ENCODE peak calls at places on chromosomes 2 and 18, in eight cellular contexts. N is right cardiac atrium; F is HFF-Myc; L is foreskin fibroblast; U is ovary; H is SJCRH30; P is CD8-positive, alpha-beta T cell; Q is H7. E is an unnamed sample.

GRCh38 chr2:68487773-68488355 is 20.5 kb downstream of the APLF start:
- DNase-seq in U (no peak), L (peak), H (no peak), P (no peak), N (no peak), F (no peak), Q (no peak), E (no peak)

GRCh38 chr2:126656311-126657145 is 570 bp downstream of the GYPC start:
- DNase-seq in H (peak), F (no peak), N (peak), P (peak), Q (peak), U (peak), L (peak), E (no peak)

GRCh38 chr18:27223570-27224340 is 38.6 kb upstream of the CHST9 start:
- DNase-seq in N (no peak), Q (peak), H (peak), P (no peak), F (no peak), U (no peak), L (no peak), E (no peak)

GRCh38 chr2:85675427-85675826 is 7.4 kb upstream of the SFTPB start:
- DNase-seq in Q (no peak), N (no peak), F (no peak), U (no peak), H (no peak), P (no peak), L (no peak), E (no peak)

GRCh38 chr18:54390838-54391237 is 33.1 kb downstream of the C18orf54 start:
- DNase-seq in Q (no peak), F (no peak), N (no peak), H (no peak), U (no peak), P (no peak), L (no peak), E (no peak)

GRCh38 chr2:54768772-54769428 is 45.4 kb downstream of the EML6 start:
- DNase-seq in P (no peak), F (no peak), Q (no peak), N (no peak), U (no peak), H (no peak), L (peak), E (peak)

GRCh38 chr2:172710584-172711024 is 25.0 kb upstream of the RAPGEF4 start:
- DNase-seq in L (peak), Q (peak), F (peak), N (no peak), P (peak), H (peak), U (no peak), E (peak)

GRCh38 chr18:46542545-46542944 is 114.5 kb downstream of the LOXHD1 start:
- DNase-seq in F (no peak), H (peak), P (no peak), N (no peak), Q (peak), L (peak), U (no peak), E (no peak)

GRCh38 chr2:164757934-164758695 is 83.5 kb downstream of the COBLL1 start:
- DNase-seq in Q (no peak), L (peak), F (no peak), H (no peak), N (no peak), P (no peak), U (no peak), E (no peak)

GRCh38 chr2:237594514-237594871 is 4.0 kb upstream of the RAB17 start:
- DNase-seq in H (no peak), L (no peak), Q (no peak), P (no peak), U (no peak), N (no peak), F (no peak), E (no peak)

GRCh38 chr2:138373993-138374408 is 127.6 kb upstream of the SPOPL start:
- DNase-seq in L (peak), F (no peak), N (no peak), H (no peak), U (no peak), Q (peak), P (no peak), E (peak)

GRCh38 chr18:22176622-22177495 is 7.5 kb downstream of the GATA6 start:
- DNase-seq in H (no peak), N (peak), Q (peak), P (no peak), U (peak), F (no peak), L (no peak), E (no peak)
- H3K4me3 ChIP-seq in H (no peak), N (peak), Q (peak), P (no peak), U (peak), F (no peak), L (no peak), E (no peak)

DNA sequence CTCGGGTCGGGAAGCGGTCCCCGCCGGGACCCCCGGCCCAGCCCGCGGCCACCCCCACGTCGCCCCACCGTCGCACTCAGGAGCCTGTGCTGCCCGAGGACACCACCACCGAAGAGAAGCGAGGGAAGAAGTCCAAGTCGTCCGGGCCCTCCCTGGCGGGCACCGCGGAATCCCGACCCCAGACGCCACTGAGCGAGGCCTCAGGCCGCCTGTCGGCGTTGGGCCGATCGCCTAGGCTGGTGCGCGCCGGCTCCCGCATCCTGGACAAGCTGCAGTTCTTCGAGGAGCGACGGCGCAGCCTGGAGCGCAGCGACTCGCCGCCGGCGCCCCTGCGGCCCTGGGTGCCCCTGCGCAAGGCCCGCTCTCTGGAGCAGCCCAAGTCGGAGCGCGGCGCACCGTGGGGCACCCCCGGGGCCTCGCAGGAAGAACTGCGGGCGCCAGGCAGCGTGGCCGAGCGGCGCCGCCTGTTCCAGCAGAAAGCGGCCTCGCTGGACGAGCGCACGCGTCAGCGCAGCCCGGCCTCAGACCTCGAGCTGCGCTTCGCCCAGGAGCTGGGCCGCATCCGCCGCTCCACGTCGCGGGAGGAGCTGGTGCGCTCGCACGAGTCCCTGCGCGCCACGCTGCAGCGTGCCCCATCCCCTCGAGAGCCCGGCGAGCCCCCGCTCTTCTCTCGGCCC is 13.6 kb downstream of the SPEG start:
- DNase-seq in L (no peak), P (no peak), H (no peak), F (no peak), N (no peak), U (no peak), Q (peak), E (no peak)
- H3K4me3 ChIP-seq in L (no peak), P (peak), H (no peak), F (no peak), N (no peak), U (no peak), Q (peak), E (no peak)

GRCh38 chr2:69566669-69567068 is 76.9 kb downstream of the AAK1 start:
- DNase-seq in U (no peak), P (no peak), H (no peak), L (no peak), F (no peak), Q (no peak), N (no peak), E (no peak)
- H3K4me3 ChIP-seq in U (no peak), P (no peak), H (no peak), L (no peak), F (no peak), Q (no peak), N (no peak), E (no peak)

DNA sequence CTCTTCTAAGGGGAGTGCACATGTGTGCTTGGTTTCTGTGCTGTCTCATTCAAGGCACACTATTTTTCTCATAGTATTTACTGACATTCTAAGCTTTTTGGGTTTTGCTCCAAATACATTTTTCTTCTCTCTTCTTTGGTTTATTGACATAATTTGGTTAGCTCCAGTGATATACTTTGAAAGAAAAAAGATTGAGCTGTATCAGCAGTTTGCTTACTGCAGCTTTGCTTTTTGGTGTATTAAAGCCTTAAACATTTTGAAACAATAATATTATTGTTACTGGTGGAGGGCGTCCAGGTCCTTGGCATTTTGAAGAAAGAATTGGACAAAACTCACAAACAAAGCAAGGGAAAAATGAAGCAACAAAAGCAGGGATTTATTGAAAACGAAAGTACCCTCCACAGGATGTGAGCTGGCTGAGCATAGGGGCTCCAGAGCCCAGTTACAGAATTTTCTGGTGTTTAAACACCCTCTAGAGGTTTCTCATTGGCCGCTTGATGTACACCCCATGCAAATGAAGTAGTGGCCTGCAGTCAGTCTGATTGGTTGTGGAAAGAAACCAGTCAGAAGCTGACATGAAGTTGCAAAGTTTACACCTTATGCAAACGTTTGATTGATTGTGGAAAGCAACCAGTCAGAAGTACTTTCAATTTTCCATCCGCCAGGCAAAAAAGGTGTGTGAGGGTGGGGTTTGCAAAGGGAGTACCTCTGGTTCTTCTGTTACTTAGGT is 62.2 kb downstream of the VWA3B start:
- DNase-seq in N (no peak), F (no peak), U (no peak), H (peak), P (no peak), L (peak), Q (no peak), E (peak)
- H3K4me3 ChIP-seq in N (peak), F (no peak), U (peak), H (peak), P (no peak), L (peak), Q (no peak), E (peak)

DNA sequence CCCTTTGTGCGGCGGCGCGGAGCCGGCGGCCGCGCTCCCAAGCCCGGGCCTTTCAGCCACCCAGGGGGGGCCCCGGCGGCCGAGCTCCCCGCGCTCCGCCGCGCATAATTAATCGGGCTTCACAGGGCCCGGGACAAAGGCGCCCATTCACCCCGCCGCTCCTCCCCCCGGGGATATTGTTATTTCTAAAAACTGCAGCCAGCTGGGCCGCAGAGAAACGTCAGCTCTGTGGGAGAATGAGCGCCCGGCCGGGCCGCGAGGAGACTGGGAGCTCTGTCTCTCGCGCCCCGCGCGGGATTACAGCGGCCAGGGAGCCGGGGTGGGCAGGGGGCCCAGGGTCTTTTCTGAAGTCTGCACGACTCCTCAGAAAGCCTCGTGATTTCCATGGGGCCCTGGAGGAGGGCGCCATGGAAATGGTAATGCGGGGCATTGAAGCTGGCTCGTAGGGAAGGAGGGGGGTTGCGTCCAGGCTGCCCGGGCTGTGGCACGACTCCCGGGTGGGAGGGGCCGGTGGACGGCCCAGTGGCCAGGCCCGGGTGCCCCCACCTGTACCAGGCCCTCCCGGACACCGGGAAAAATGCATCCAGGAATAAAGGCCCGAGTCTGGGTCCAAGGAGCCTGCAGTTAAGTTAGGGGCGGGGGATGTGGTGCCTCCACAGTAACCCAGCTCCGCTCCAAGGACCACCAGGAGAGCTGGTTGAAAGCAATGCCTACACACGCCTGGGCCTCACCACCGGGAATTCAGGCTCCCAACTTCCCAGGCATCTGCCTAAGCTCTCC is 125.3 kb downstream of the ZFP36L2 start:
- DNase-seq in P (no peak), L (peak), U (peak), H (peak), N (peak), Q (peak), F (no peak), E (no peak)
- H3K4me3 ChIP-seq in P (no peak), L (no peak), U (peak), H (peak), N (peak), Q (peak), F (no peak), E (no peak)

DNA sequence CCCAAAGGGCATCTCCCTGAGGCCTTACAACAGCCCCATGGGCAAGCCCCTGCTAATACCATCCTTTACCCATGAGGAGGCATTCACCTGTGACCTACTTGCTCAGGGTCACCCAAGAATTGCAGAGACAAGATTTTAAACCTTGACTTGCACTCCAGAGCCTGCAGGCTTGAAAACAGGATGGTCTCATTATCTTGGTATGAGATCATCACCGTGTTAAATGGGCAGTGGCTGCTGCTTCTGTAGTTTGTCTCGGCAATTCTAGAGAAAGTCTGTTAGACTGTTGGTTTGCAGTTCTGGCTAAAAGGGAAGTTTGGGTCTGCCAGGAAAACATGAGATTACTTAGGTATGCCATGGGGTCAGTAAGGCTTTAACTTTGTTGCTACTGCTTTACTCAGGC is 698.9 kb downstream of the GALR1 start:
- DNase-seq in N (no peak), P (no peak), H (no peak), Q (no peak), U (no peak), L (no peak), F (no peak), E (no peak)
- H3K4me3 ChIP-seq in N (no peak), P (no peak), H (no peak), Q (no peak), U (no peak), L (no peak), F (no peak), E (no peak)